ENCODE peak calls at places on chromosomes 13 and 19, in nine cellular contexts. F is progenitor cell of endocrine pancreas; N is stimulated activated CD4-positive, alpha-beta T cell treated with anti-CD3 and anti-CD28 coated beads, Interleukin-1b, Interleukin-23, amount 100 ng/mL, for 24 hours; V is hypothalamus; Y is SW 1271; C is mesendoderm; A is IMR-90; B is B cell; L is PC-3. W is an unnamed sample.

GRCh38 chr13:30004204-30004603 is 153.8 kb upstream of the UBL3 start:
- DNase-seq in N (no peak), A (peak), Y (no peak), C (no peak), F (no peak), B (no peak), L (no peak), V (no peak), W (no peak)

GRCh38 chr13:110801044-110801443 is 87.5 kb downstream of the ING1 start:
- DNase-seq in B (no peak), A (no peak), L (no peak), N (no peak), Y (no peak), F (no peak), V (no peak), C (peak), W (no peak)

GRCh38 chr13:44385847-44386246 is 12.2 kb downstream of the SERP2 start:
- DNase-seq in F (no peak), Y (no peak), V (no peak), L (no peak), B (no peak), C (no peak), N (no peak), A (no peak), W (no peak)

GRCh38 chr13:20482818-20483217 is 42.8 kb downstream of the CRYL1 start:
- DNase-seq in A (no peak), V (no peak), B (no peak), L (no peak), F (no peak), C (no peak), Y (no peak), N (no peak), W (no peak)

GRCh38 chr19:48390188-48391099 is 907 bp downstream of the KDELR1 start:
- DNase-seq in V (peak), B (peak), F (peak), N (no peak), A (peak), Y (peak), L (no peak), C (peak), W (peak)

GRCh38 chr19:45901912-45902650 is at the start of gene MYPOP:
- DNase-seq in N (no peak), V (no peak), A (no peak), C (peak), B (peak), Y (no peak), L (no peak), F (no peak), W (no peak)

GRCh38 chr13:99816321-99816720 is 155.2 kb downstream of the ZIC5 start:
- DNase-seq in A (no peak), Y (no peak), B (no peak), N (no peak), L (no peak), F (no peak), V (no peak), C (no peak), W (no peak)

GRCh38 chr19:1864480-1865171 is 1.2 kb upstream of the KLF16 start:
- DNase-seq in A (peak), N (no peak), V (no peak), L (peak), Y (peak), C (peak), F (peak), B (peak), W (no peak)

GRCh38 chr13:110089815-110090214 is 217.1 kb downstream of the COL4A1 start:
- DNase-seq in A (no peak), B (no peak), F (no peak), L (no peak), C (no peak), Y (no peak), V (no peak), N (no peak), W (no peak)

W was measured in COR-L47.